ENCODE peak calls at places on chromosomes 12 and 14, in five cellular contexts. R is neuronal stem cell, Z is IMR-90, G is mesenchymal stem cell, B is H1. J is an unnamed sample.

GRCh38 chr12:49043856-49044258 is 16.7 kb downstream of the KMT2D start:
- DNase-seq in R (peak; percentile 44), Z (peak; percentile 40), G (peak; percentile 56), B (peak; percentile 96), J (peak; percentile 79)

GRCh38 chr12:45407967-45408743 is 192.3 kb downstream of the ANO6 start:
- DNase-seq in R (no peak), Z (no peak), G (no peak), B (no peak), J (no peak)

GRCh38 chr12:22733756-22734155 is 108.8 kb downstream of the ETNK1 start:
- DNase-seq in R (no peak), Z (no peak), G (no peak), B (no peak), J (no peak)

GRCh38 chr12:128549621-128550020 is 274.1 kb downstream of the SLC15A4 start:
- DNase-seq in R (no peak), Z (no peak), G (no peak), B (no peak), J (no peak)

GRCh38 chr14:100190126-100190525 is 30.7 kb upstream of the DEGS2 start:
- DNase-seq in R (no peak), Z (no peak), G (no peak), B (no peak), J (no peak)

GRCh38 chr12:46214668-46215429 is 54.0 kb downstream of the SLC38A1 start:
- DNase-seq in R (no peak), Z (peak; percentile 36), G (peak; percentile 38), B (no peak), J (no peak)

GRCh38 chr12:67068773-67069450 is 200.2 kb upstream of the CAND1 start:
- DNase-seq in R (peak; percentile 66), Z (peak; percentile 7), G (peak; percentile 46), B (peak; percentile 78), J (peak; percentile 86)

GRCh38 chr12:116466536-116466935 is 92.6 kb upstream of the MAP1LC3B2 start:
- DNase-seq in R (no peak), Z (peak; percentile 69), G (peak; percentile 86), B (no peak), J (no peak)

GRCh38 chr12:11765817-11766794 is 116.6 kb downstream of the ETV6 start:
- DNase-seq in R (no peak), Z (peak; percentile 70), G (peak; percentile 65), B (no peak), J (peak; percentile 15)

GRCh38 chr12:30877110-30877875 is 49.3 kb upstream of the TSPAN11 start:
- DNase-seq in R (no peak), Z (no peak), G (no peak), B (no peak), J (no peak)

GRCh38 chr12:132367401-132367851 is 38.0 kb upstream of the GALNT9 start:
- DNase-seq in R (no peak), Z (no peak), G (no peak), B (no peak), J (no peak)

GRCh38 chr12:52756281-52756960 is 20.7 kb downstream of the KRT76 start:
- DNase-seq in R (no peak), Z (no peak), G (no peak), B (no peak), J (no peak)

GRCh38 chr12:51891843-51892242 is 3.9 kb downstream of the ANKRD33 start:
- DNase-seq in R (no peak), Z (peak; percentile 31), G (peak; percentile 47), B (no peak), J (no peak)

GRCh38 chr12:3273409-3273853 is 196.3 kb downstream of the TSPAN9 start:
- DNase-seq in R (no peak), Z (peak; percentile 49), G (peak; percentile 29), B (no peak), J (no peak)

GRCh38 chr14:84323963-84324362 is 1206.0 kb upstream of the FLRT2 start:
- DNase-seq in R (no peak), Z (no peak), G (no peak), B (no peak), J (no peak)

GRCh38 chr12:52335598-52336262 is 14.5 kb upstream of the KRT83 start:
- DNase-seq in R (no peak), Z (no peak), G (no peak), B (no peak), J (no peak)

GRCh38 chr12:4215862-4216541 is 57.6 kb upstream of the CCND2 start:
- DNase-seq in R (no peak), Z (no peak), G (no peak), B (peak; percentile 36), J (no peak)

GRCh38 chr14:59208224-59208814 is 19.9 kb downstream of the DAAM1 start:
- DNase-seq in R (no peak), Z (peak; percentile 69), G (peak; percentile 66), B (no peak), J (peak; percentile 67)

GRCh38 chr12:121436706-121437105 is 36.8 kb downstream of the RNF34 start:
- DNase-seq in R (no peak), Z (no peak), G (no peak), B (no peak), J (no peak)

GRCh38 chr14:77067632-77068514 is 30.2 kb upstream of the CIPC start:
- DNase-seq in R (peak; percentile 46), Z (peak; percentile 57), G (peak; percentile 69), B (peak; percentile 85), J (peak; percentile 82)
- H2BK15ac ChIP-seq in R (no peak overlapping the region), Z (no peak overlapping the region), G (no peak overlapping the region), B (peak overlapping the region; percentile 73), J (no peak overlapping the region)

DNA sequence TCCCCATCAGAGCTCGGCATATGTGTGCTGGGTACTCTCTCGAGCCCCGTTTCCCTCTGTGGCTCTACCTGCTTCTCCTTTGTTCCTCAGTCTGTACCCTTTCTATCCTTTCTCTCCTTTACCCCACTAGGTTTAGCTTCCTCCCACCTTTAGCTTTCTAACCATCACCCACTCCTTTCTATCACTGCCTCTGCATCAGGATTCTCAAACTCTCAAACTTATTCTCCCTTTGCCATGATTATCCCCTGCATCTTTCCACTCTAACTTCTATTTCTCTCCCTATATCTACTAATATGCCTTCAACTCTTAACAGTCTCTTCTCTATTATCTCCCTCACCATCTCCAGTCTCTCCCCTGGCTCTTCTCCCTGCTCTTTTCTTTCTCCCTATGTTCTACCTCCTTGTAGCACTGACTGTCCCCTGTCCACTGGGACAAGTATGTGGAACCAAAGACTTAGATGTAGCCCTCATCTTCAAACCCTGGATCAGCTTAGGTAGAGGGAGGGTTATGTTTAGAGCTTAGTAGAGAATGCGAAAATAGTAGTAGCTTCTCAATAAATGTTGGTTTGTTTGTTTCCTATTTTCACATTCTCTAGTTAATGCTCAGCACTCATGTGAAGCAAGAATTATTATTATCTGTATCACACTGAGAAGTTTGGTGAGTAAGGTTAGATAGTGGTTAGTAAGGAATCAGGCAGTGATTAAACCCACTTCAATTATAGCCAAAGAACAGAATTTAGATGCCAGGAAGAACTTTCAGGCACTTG is 3.4 kb downstream of the GDF11 start:
- DNase-seq in R (no peak), Z (no peak), G (no peak), B (no peak), J (no peak)
- H3K4me3 ChIP-seq in R (peak overlapping the region; percentile 77), Z (no peak overlapping the region), G (no peak overlapping the region), B (peak overlapping the region; percentile 87), J (no peak overlapping the region)

GRCh38 chr14:75727124-75727523 is 66.1 kb downstream of the TTLL5 start:
- DNase-seq in R (no peak), Z (no peak), G (no peak), B (no peak), J (no peak)

GRCh38 chr14:75726326-75726725 is 65.3 kb downstream of the TTLL5 start:
- DNase-seq in R (no peak), Z (no peak), G (no peak), B (no peak), J (no peak)

GRCh38 chr14:75725481-75725880 is 64.4 kb downstream of the TTLL5 start:
- DNase-seq in R (no peak), Z (peak; percentile 30), G (no peak), B (no peak), J (no peak)

GRCh38 chr14:75723716-75724115 is 62.7 kb downstream of the TTLL5 start:
- DNase-seq in R (no peak), Z (no peak), G (peak; percentile 20), B (no peak), J (no peak)

DNA sequence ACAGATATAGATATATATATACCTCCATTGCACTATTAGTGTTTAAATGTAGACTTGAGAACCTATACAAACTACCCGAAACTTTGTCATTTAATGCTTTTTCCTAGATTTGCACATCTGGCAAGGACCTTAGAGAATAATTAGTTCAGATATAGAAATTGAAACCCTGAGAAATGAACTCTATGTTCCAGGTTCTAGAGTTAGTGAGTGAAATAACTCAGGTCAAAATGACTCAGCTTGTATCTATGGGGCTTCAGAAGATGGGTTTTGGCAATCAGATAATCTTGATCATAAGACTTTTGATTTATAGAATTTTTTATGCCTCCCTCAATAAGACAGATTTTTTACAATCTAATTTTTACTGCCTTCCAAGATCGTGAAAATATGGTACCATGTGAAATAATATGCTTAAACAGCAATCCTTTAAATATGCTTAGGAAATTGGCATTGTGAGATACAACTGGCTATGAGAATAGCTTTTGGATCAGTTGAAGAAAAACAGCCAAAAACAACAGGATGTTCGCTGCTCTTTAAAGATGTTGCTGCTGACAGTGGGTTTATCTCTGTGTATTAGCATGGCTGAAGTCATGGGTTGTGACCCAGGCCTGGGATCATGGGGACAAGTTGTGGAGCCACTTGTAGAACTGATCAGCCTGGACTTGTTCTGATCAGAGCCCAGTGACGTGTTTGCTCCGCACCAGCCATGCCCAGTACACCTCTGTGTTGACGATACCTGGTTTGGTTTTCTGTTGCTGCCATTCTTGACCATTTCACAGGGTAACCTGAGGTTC is 63.6 kb downstream of the TTLL5 start:
- DNase-seq in R (no peak), Z (no peak), G (no peak), B (no peak), J (no peak)
- H2BK15ac ChIP-seq in R (no peak overlapping the region), Z (no peak overlapping the region), G (no peak overlapping the region), B (no peak overlapping the region), J (no peak overlapping the region)

DNA sequence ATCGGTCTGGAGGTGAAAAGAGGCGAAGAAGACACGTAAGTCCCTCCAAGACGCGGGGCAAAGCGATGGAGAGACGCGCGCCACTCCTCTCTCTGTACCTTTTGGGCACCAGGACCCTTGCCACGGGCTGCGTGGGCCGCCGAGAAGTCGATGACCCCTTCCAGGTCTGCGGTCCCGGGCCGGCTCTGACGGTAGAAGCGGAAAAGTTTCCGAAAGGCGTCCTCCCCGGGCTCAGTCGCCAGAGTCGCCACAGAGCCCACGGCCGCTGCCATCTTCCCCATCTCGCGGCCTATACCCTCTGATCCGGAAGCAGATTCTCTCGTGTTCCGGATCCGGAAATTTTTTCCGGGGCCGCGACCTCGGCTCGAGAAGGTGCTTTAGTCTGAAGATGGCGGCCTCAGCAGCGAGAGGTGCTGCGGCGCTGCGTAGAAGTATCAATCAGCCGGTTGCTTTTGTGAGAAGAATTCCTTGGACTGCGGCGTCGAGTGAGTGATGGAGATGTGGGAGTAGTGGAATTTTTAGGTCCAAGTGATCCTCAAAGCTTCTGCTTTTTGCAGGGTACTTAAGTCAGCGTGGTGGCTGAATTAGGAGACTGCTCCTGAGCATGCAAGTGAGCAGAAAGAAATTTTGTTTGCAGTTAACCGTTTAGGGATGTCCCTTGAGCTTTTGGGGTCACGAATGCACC is at the start of the genes ALKBH1 and SLIRP:
- DNase-seq in R (peak; percentile 79), Z (peak; percentile 72), G (peak; percentile 90), B (peak; percentile 83), J (peak; percentile 92)
- H3K4me3 ChIP-seq in R (peak within 1 kb of the TSS; percentile 98), Z (peak within 1 kb of the TSS; percentile 94), G (peak within 1 kb of the TSS; percentile 100), B (peak within 1 kb of the TSS; percentile 96), J (peak within 1 kb of the TSS; percentile 100)

GRCh38 chr12:113244015-113244983 is 23.0 kb downstream of the TPCN1 start:
- DNase-seq in R (no peak), Z (no peak), G (peak; percentile 30), B (no peak), J (no peak)
- H2BK15ac ChIP-seq in R (no peak overlapping the region), Z (peak overlapping the region; percentile 38), G (peak overlapping the region; percentile 82), B (peak overlapping the region; percentile 54), J (no peak overlapping the region)